ENCODE peak calls at places on chromosomes 2 and 18, in six cellular contexts. I, B, J, N, V and C are unnamed samples.

GRCh38 chr2:164734196-164734595 is 107.4 kb downstream of the COBLL1 start:
- DNase-seq in I (no peak), B (no peak), J (no peak), N (no peak), V (no peak), C (no peak)

GRCh38 chr18:5060543-5060942 is 136.5 kb downstream of the AKAIN1 start:
- DNase-seq in I (no peak), B (no peak), J (no peak), N (no peak), V (no peak), C (no peak)

GRCh38 chr2:12714391-12715221 is 2.1 kb upstream of the TRIB2 start:
- DNase-seq in I (no peak), B (no peak), J (no peak), N (no peak), V (no peak), C (no peak)

GRCh38 chr2:64379221-64379620 is 74.7 kb upstream of the LGALSL start:
- DNase-seq in I (no peak), B (no peak), J (no peak), N (no peak), V (no peak), C (no peak)

GRCh38 chr2:201517094-201517493 is 65.6 kb downstream of the STRADB start:
- DNase-seq in I (no peak), B (no peak), J (no peak), N (no peak), V (peak), C (no peak)

GRCh38 chr2:30684996-30685395 is 122.2 kb downstream of the CAPN13 start:
- DNase-seq in I (no peak), B (no peak), J (no peak), N (no peak), V (no peak), C (no peak)

GRCh38 chr2:43226558-43226954 is at the start of gene ZFP36L2:
- DNase-seq in I (peak), B (peak), J (peak), N (peak), V (peak), C (peak)

GRCh38 chr2:20106746-20107145 is 55.3 kb upstream of the LAPTM4A start:
- DNase-seq in I (no peak), B (no peak), J (no peak), N (no peak), V (no peak), C (no peak)

GRCh38 chr2:23925702-23926288 is 1.1 kb downstream of the ATAD2B start:
- DNase-seq in I (peak), B (peak), J (peak), N (no peak), V (peak), C (peak)

GRCh38 chr2:9235388-9236344 is 29.1 kb downstream of the ASAP2 start:
- DNase-seq in I (no peak), B (no peak), J (no peak), N (no peak), V (no peak), C (no peak)

GRCh38 chr2:39436592-39437521 is at the start of gene MAP4K3:
- DNase-seq in I (peak), B (peak), J (peak), N (peak), V (peak), C (peak)
- TF ChIP-seq CTCF in I (no peak), B (no peak), J (no peak), N (no peak), V (no peak), C (no peak)

DNA sequence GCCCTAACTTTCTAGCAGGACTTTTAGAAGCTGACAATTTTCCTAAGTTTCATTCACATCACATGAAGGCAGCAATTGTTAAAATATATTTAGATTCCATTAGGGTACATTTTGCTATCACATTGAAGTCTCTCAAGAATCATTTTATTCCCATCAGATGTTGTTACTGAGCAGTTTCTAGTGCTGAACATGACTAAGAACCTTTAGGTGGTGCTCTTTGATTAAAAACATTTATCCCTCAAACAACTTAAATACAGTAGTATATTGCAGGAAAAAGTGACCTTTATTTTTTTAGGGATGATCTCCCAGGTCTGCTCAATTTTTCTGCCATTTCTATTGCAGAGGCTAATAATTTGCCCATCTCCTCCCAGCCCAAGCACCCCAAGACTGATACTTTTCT is 22.9 kb upstream of the NARS1 start:
- DNase-seq in I (no peak), B (no peak), J (no peak), N (no peak), V (no peak), C (no peak)
- TF ChIP-seq CTCF in I (no peak), B (peak), J (no peak), N (peak), V (no peak), C (no peak)

GRCh38 chr2:131104487-131105155 is 515 bp upstream of the PLEKHB2 start:
- DNase-seq in I (peak), B (peak), J (peak), N (peak), V (peak), C (peak)
- TF ChIP-seq CTCF in I (no peak), B (no peak), J (no peak), N (no peak), V (no peak), C (no peak)

DNA sequence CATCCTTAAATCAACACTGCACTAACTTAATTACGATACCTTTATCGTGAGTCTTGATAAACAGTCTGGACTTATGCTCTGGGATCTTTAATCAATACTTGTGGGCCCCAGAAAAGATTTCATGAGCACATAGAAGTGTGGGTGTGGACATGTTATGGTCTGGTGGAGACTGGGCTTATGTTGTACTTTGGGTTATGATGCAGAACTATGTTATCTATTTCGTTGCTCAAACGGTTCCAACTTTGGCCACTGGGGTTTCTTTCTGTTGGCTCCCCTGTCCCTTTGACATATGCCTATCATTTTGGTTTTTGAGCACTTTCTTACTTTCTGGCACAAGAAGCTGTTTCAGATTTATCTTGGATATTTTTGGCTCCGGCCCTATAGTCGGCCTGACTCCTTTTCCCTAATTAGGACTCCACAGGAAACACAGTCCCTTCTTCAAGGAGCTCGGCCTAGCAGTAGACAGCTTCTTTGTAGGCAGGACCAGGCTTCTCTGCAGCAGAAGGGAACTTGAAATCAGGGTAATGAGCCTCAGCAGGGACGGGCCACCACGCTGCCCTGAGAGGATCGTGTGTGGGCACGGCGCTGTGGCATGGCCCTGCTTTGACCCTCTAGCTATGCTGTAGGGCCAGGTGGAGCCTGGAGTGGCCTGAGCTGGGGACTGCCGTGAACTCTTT is 54.6 kb upstream of the TXNDC2 start:
- DNase-seq in I (no peak), B (no peak), J (no peak), N (peak), V (no peak), C (no peak)
- TF ChIP-seq CTCF in I (peak), B (no peak), J (no peak), N (peak), V (peak), C (no peak)

DNA sequence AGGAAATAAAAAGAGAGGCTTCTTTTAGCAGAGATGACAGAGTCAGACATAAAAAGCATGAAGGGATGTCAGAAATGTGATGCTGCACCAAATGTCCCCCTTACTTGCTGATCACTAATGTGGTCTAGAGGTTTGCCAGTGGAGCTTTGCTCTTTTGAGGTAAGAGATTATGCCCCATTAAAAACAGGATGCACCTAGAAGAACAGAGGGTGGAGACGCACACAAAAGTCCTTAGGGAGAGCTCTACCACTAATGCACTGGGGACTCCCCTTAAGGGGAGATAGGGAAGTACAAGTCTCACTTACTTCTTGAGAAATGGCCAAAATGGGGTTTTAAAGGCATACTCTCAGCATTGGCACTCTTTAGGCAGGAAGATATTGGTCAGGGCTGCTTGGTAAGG is 16.8 kb upstream of the SCYGR1 start:
- DNase-seq in I (peak), B (no peak), J (no peak), N (no peak), V (no peak), C (no peak)
- TF ChIP-seq CTCF in I (no peak), B (no peak), J (no peak), N (no peak), V (no peak), C (no peak)

DNA sequence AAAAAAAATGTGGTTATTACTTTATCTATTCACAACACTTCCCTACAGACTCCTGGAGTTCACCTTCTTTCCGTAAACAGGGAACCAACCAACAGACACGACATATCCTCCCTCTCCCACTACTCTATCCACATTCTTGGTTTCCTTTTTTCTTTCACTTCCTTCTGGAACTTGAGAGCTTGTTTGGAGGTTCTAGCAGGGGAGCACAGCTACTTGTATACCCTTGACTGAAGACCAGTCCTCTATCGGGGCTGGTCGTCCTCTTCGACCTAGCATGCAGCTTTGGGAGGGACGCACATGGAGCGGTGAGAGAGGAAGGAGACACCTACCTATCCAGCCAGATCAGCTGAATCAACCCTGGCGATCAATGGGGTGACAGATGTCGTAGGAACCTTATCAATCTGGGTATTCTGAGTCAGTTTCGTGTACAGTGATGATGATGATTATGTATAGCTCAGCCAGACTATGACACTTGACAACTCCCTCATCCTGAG is 43.5 kb upstream of the MSH2 start:
- DNase-seq in I (no peak), B (no peak), J (no peak), N (peak), V (no peak), C (no peak)
- TF ChIP-seq CTCF in I (no peak), B (no peak), J (no peak), N (no peak), V (no peak), C (no peak)

GRCh38 chr2:117770696-117771095 is 43.8 kb upstream of the DDX18 start:
- DNase-seq in I (no peak), B (no peak), J (no peak), N (no peak), V (no peak), C (no peak)

GRCh38 chr2:117774716-117775115 is 39.8 kb upstream of the DDX18 start:
- DNase-seq in I (no peak), B (no peak), J (no peak), N (no peak), V (no peak), C (no peak)

GRCh38 chr2:117775820-117776219 is 38.7 kb upstream of the DDX18 start:
- DNase-seq in I (no peak), B (no peak), J (no peak), N (no peak), V (no peak), C (no peak)

GRCh38 chr2:117776888-117777287 is 37.6 kb upstream of the DDX18 start:
- DNase-seq in I (no peak), B (no peak), J (no peak), N (no peak), V (no peak), C (no peak)

DNA sequence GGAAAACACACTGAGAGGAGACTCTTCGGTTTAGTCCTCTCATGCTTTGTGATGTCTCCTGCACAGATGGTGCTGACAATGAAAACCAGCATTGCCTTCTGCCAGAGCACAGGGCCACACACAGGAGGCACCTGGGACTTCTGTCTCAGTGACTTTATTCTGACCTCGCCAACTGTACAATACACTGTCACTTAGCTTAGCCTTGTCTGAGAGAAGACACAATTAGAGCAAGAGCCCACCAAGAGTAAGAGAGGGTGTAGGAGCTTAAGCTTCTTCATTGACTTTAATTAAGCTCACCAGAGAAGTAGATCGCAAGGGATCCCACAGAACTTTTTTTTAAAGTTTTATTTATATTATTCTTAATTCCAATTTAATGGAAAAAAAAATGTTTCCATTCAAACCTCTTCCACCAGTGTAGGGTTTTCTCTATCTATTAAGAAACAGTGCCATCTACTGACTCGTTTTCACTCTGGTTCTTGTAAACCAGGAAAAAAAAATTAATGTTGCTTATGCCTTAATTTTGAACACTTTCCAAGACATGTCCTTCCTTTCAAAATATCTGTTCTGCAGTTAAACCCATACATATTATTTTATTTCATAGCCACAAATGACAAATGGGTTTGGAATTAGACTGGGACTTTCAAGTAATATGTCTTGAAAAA is 42.4 kb upstream of the DDX18 start:
- DNase-seq in I (peak), B (no peak), J (peak), N (no peak), V (no peak), C (peak)
- TF ChIP-seq CTCF in I (peak), B (no peak), J (no peak), N (peak), V (no peak), C (peak)

DNA sequence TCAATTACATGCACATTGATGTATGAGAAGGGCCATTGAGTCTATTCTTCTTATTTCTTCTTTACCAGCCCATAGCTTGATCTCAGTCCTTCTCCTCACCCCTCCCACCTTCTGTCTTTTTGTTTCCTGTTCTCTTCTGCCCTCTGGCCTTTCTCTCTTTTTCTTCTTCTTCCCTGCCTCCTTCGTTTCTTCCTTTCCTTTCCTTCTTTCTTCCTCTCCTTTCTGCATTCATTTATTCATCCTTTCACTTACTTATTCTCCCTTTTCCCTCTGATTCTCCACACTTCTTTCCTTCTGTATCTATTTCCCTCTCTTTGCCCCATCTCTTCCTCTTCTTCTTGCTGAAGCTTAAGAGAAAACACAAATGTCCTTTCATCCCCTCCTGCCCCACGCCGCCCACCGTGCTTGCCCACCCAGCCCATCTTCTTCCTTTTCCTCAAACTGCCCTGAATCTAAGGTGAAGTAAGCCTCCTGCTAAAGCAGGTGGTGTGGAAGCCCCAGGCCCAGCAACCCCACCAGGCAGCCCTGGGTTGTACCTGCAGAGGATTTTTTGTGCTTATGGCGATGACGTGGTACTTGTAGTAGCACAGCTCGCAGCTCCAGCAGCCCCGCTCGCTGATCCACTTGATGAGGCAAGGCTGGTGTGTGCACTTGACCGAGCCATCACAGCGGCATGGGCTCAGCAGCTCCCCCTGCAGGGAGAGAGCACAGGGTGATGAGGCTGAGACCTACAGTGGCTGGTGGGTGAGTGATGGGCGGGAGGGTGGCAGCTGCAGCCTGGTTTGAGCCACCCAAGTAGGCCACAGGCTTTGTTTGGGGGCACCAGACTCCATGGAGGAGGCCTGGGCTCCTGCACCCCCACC is 89.0 kb downstream of the MARCHF4 start:
- DNase-seq in I (peak), B (no peak), J (peak), N (peak), V (no peak), C (peak)
- TF ChIP-seq CTCF in I (peak), B (no peak), J (peak), N (peak), V (peak), C (peak)